ENCODE peak calls at places on chromosome 2, in nine cellular contexts. J, A, N, Z, T, H, R, B and P are unnamed samples.

GRCh38 chr2:19021721-19022120 is 336.7 kb downstream of the OSR1 start:
- DNase-seq in Z (no peak), N (no peak), A (no peak), H (no peak), J (no peak), B (no peak), T (no peak), R (no peak), P (no peak)

GRCh38 chr2:147511491-147511948 is 333.3 kb upstream of the ACVR2A start:
- DNase-seq in R (peak; percentile 72), A (no peak), B (no peak), J (peak; percentile 36), Z (peak; percentile 11), T (no peak), N (no peak), H (peak; percentile 25), P (no peak)

GRCh38 chr2:26530141-26530540 is 52.2 kb upstream of the OTOF start:
- DNase-seq in T (no peak), A (no peak), R (peak; percentile 35), J (no peak), H (no peak), N (no peak), Z (no peak), B (no peak), P (no peak)

GRCh38 chr2:235979753-235980459 is 188.3 kb downstream of the GBX2 start:
- DNase-seq in B (no peak), T (no peak), N (no peak), R (no peak), Z (no peak), A (no peak), J (no peak), H (no peak), P (no peak)

GRCh38 chr2:102442967-102443828 is 20.2 kb downstream of the IL18RAP start:
- DNase-seq in H (peak; percentile 48), Z (peak; percentile 35), R (no peak), B (peak; percentile 34), J (peak; percentile 47), T (peak; percentile 54), A (no peak), N (no peak), P (peak; percentile 20)

GRCh38 chr2:71532327-71532726 is 79.0 kb downstream of the DYSF start:
- DNase-seq in H (no peak), T (no peak), R (peak; percentile 42), N (no peak), Z (no peak), J (no peak), B (no peak), A (no peak), P (no peak)

GRCh38 chr2:201798252-201798918 is 8.0 kb upstream of the CDK15 start:
- DNase-seq in T (no peak), R (no peak), J (no peak), Z (peak; percentile 95), A (no peak), B (no peak), N (no peak), H (no peak), P (no peak)

GRCh38 chr2:228917195-228917594 is 353.9 kb downstream of the PID1 start:
- DNase-seq in J (no peak), N (no peak), T (no peak), H (no peak), B (no peak), R (no peak), A (no peak), Z (no peak), P (no peak)

GRCh38 chr2:10889741-10890215 is 22.0 kb upstream of the KCNF1 start:
- DNase-seq in R (no peak), H (no peak), T (no peak), J (no peak), A (no peak), Z (peak; percentile 51), N (no peak), B (no peak), P (no peak)

GRCh38 chr2:45008296-45009129 is 739 bp downstream of the SIX2 start:
- DNase-seq in N (no peak), T (no peak), J (peak; percentile 25), B (no peak), Z (no peak), A (no peak), H (no peak), R (peak; percentile 73), P (no peak)

GRCh38 chr2:191746306-191746705 is 68.4 kb downstream of the NABP1 start:
- DNase-seq in B (no peak), J (no peak), N (no peak), A (no peak), R (no peak), Z (no peak), H (no peak), T (no peak), P (no peak)

GRCh38 chr2:182372661-182373060 is 54.2 kb downstream of the PDE1A start:
- DNase-seq in A (no peak), Z (peak; percentile 86), R (no peak), J (peak; percentile 56), T (no peak), B (peak; percentile 61), H (no peak), N (no peak), P (no peak)

GRCh38 chr2:130776550-130776949 is 21.2 kb downstream of the AMER3 start:
- DNase-seq in B (no peak), N (no peak), J (no peak), A (no peak), R (no peak), T (no peak), Z (no peak), H (no peak), P (no peak)

GRCh38 chr2:25292408-25292807 is 49.3 kb downstream of the DNMT3A start:
- DNase-seq in J (no peak), T (no peak), Z (no peak), A (no peak), B (no peak), H (no peak), N (no peak), R (no peak), P (no peak)

GRCh38 chr2:25293145-25293544 is 48.6 kb downstream of the DNMT3A start:
- DNase-seq in H (no peak), Z (no peak), R (no peak), J (no peak), N (no peak), B (no peak), T (no peak), A (no peak), P (no peak)

GRCh38 chr2:25295654-25296053 is 46.1 kb downstream of the DNMT3A start:
- DNase-seq in H (no peak), Z (no peak), J (no peak), T (no peak), R (no peak), A (no peak), B (no peak), N (no peak), P (no peak)

GRCh38 chr2:25294573-25295462 is 46.9 kb downstream of the DNMT3A start:
- DNase-seq in A (no peak), N (peak; percentile 59), B (peak; percentile 81), Z (peak; percentile 27), T (peak; percentile 85), R (peak; percentile 89), J (no peak), H (peak; percentile 66), P (peak; percentile 88)

DNA sequence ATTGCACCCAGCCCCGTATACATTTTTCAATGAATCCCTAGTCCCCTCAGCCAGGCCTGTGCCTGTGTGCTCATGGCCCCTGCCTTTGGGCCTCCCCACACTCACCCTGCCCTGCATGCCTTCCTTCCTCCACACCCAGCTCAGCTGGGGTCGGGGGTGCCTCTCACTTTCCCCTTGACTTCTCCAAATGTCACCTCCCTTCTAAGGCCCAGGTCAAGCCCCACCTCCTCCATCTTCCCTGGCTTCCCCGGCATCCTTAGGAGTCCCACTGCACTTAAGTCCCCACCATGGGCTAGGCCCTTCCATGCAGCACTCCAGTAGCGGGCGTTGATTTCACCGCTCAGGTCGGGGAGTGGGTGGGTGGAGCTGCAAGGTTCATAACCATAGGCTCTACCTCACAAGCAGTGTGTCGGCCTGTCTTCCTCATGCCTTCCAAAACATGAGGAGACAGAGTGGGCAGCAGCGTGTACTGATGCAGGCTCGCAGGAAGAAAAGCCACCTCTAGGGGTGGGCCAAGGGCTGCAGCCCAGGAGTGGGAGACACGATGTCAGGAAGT is 47.7 kb downstream of the DNMT3A start:
- DNase-seq in J (no peak), Z (no peak), R (no peak), A (no peak), N (no peak), T (no peak), H (no peak), B (no peak), P (no peak)
- H3K4me3 ChIP-seq in J (no peak overlapping the region), Z (no peak overlapping the region), R (no peak overlapping the region), A (no peak overlapping the region), N (no peak overlapping the region), T (peak overlapping the region; percentile 46), H (peak overlapping the region; percentile 46), B (no peak overlapping the region), P (peak overlapping the region; percentile 58)

DNA sequence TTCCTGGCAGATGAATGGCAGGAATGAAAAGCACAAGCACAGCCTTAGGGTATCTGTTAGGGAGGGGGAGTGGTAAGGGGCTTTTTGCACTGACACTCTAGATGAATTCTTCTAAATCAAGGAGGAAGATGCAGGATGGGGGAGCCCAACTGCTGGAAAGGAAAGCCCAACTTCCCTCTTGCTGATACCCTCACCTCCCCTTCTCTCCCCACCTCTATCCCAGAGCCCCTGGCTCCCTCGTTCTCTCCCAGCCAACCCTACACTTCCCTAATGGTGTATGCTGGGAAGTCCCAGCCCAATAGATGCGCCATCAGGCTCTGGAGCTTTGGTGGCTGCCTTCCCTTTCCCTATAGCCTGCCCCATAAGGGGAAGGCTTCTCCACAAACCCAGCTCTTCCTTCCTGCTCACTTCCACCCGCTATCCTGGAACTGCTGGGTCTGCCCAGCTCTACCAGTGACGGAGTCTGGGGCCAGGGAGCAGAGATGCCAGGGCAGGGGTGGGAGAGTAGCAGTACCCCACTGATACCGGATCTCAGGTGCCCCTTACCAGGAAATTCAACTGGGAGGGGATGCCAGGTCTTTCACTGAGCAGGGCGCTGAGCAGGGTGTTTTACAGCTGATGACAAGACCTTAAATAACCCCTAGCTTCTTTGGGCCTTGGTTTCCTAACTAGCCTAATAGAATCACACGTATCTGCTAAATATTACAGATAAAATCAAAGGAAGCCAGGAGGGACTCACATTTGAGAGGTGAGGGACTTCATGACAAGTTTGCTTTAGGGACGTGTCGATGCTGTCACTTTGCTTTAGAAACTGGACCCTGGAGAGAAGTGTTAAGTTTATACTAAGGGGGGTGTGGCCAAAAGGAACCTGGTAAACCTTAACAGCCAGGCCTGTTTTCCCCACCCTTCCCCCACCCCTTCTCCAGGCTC is 82.6 kb downstream of the DNMT3A start:
- DNase-seq in A (no peak), J (no peak), R (no peak), T (no peak), H (no peak), B (no peak), N (no peak), Z (no peak), P (no peak)
- H3K36me3 ChIP-seq in A (no peaks in the 10 kb centered on the region), J (no peaks in the 10 kb centered on the region), R (peaks cover 17% of the 10 kb centered on the region), T (peaks cover 22% of the 10 kb centered on the region), H (no peaks in the 10 kb centered on the region), B (no peaks in the 10 kb centered on the region), N (no peaks in the 10 kb centered on the region), Z (no peaks in the 10 kb centered on the region), P (no peaks in the 10 kb centered on the region)

GRCh38 chr2:54772110-54772509 is 48.6 kb downstream of the EML6 start:
- DNase-seq in N (no peak), J (no peak), T (no peak), B (no peak), H (no peak), R (no peak), Z (peak; percentile 73), A (no peak), P (no peak)
- H3K4me3 ChIP-seq in N (no peak overlapping the region), J (no peak overlapping the region), T (no peak overlapping the region), B (no peak overlapping the region), H (no peak overlapping the region), R (no peak overlapping the region), Z (no peak overlapping the region), A (no peak overlapping the region), P (no peak overlapping the region)

GRCh38 chr2:200631287-200631686 is 45.5 kb downstream of the AOX1 start:
- DNase-seq in J (no peak), A (no peak), N (no peak), T (no peak), H (no peak), R (no peak), Z (no peak), B (no peak), P (no peak)
- H3K36me3 ChIP-seq in J (no peaks in the 10 kb centered on the region), A (no peaks in the 10 kb centered on the region), N (no peaks in the 10 kb centered on the region), T (no peaks in the 10 kb centered on the region), H (no peaks in the 10 kb centered on the region), R (no peaks in the 10 kb centered on the region), Z (peaks cover 3% of the 10 kb centered on the region), B (no peaks in the 10 kb centered on the region), P (no peaks in the 10 kb centered on the region)